ENCODE peak calls at places on chromosomes 6 and 20, in five cellular contexts. D is uterus, C is IMR-90, U is neural progenitor cell, X is lung. M is an unnamed sample.

GRCh38 chr6:47059216-47059885 is 17.2 kb upstream of the ADGRF1 start:
- DNase-seq in D (no peak), C (no peak), U (no peak), X (no peak), M (no peak)

GRCh38 chr6:101595276-101595675 is 201.8 kb downstream of the GRIK2 start:
- DNase-seq in D (no peak), C (peak; percentile 31), U (no peak), X (no peak), M (no peak)

GRCh38 chr20:48156521-48156920 is 371.2 kb upstream of the SULF2 start:
- DNase-seq in D (no peak), C (no peak), U (no peak), X (no peak), M (no peak)

GRCh38 chr6:147204060-147204785 is at the start of gene STXBP5:
- DNase-seq in D (peak; percentile 47), C (peak; percentile 47), U (peak; percentile 69), X (peak; percentile 52), M (no peak)

GRCh38 chr20:33282991-33283555 is at the start of gene BPIFB1:
- DNase-seq in D (no peak), C (no peak), U (no peak), X (no peak), M (no peak)

GRCh38 chr20:4263011-4263410 is 247.7 kb upstream of the RNF24 start:
- DNase-seq in D (no peak), C (no peak), U (no peak), X (no peak), M (no peak)

GRCh38 chr6:170230520-170231390 is 60.1 kb downstream of the DLL1 start:
- DNase-seq in D (no peak), C (no peak), U (no peak), X (no peak), M (no peak)

GRCh38 chr20:10375191-10375590 is 58.8 kb downstream of the MKKS start:
- DNase-seq in D (no peak), C (no peak), U (no peak), X (no peak), M (peak; percentile 51)

GRCh38 chr20:19626896-19627295 is 131.2 kb upstream of the RIN2 start:
- DNase-seq in D (no peak), C (peak; percentile 26), U (no peak), X (no peak), M (no peak)

GRCh38 chr20:14780508-14780907 is 443.1 kb upstream of the FLRT3 start:
- DNase-seq in D (no peak), C (no peak), U (no peak), X (no peak), M (no peak)

GRCh38 chr6:39666706-39667489 is 58.3 kb downstream of the KIF6 start:
- DNase-seq in D (no peak), C (no peak), U (peak; percentile 6), X (no peak), M (no peak)

DNA sequence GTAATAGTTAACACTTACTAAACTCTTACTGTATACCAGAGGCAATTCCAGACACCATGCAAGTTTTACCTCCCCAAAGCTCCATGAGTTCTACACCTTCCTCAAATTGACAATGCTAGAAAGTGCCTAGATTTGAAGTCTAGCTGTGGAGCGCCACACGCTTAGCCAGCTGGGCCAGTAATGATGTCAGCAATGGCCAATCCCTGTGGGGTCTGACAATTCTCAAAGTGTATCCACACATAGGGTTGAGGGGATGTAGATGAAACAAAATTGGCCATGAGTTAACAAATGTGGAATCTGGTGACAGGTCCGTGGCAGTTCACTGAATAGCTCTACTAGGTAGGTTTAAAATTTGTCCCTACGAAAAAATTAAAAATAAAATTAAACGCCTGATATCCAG is 1.3 kb downstream of the ZNF343 start:
- DNase-seq in D (no peak), C (peak; percentile 28), U (no peak), X (no peak), M (no peak)
- H3K4me3 ChIP-seq in D (peak overlapping the region; percentile 85), C (peak overlapping the region; percentile 77), U (no peak overlapping the region), X (no peak overlapping the region), M (peak overlapping the region; percentile 77)

DNA sequence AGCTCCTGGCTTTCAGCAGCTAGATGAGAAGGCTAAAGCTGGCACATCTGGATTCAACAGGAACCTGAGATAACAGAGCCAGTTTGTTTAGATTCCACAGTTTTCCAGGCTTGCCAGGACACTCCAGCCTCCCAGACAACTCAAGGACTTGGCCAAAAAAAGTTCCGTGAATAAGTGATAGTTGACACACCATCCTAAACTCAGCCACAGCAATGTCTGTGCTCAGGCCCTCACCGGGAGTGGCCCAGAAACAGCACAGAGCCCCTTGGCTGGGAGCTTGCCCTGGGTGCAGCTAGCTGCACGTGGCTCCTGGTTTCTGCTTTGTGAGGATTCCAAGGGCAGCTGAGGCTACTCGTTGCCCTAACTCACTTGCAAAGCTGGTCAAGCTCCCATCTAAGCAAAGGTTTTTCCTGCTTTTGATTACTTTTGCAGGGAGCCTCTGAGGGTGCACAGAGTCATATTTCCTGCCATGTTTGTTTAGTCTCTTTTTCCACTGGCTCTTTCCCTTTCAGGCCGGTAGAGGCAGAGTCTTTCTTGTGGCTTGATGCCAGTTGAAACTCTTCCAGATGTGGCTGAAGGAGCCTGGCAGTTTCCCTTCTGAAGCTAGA is 118.3 kb upstream of the ECI2 start:
- DNase-seq in D (no peak), C (peak; percentile 83), U (no peak), X (peak; percentile 51), M (peak; percentile 34)
- TF ChIP-seq CTCF in D (no peak), C (peak; percentile 69), U (no peak), X (peak; percentile 18), M (peak; percentile 61)

GRCh38 chr6:123769431-123769830 is 34.2 kb upstream of the NKAIN2 start:
- DNase-seq in D (no peak), C (no peak), U (no peak), X (no peak), M (no peak)

GRCh38 chr6:123768939-123769338 is 34.7 kb upstream of the NKAIN2 start:
- DNase-seq in D (no peak), C (no peak), U (no peak), X (no peak), M (no peak)

GRCh38 chr6:123770247-123770949 is 33.3 kb upstream of the NKAIN2 start:
- DNase-seq in D (no peak), C (no peak), U (no peak), X (no peak), M (no peak)

GRCh38 chr6:123771126-123771525 is 32.5 kb upstream of the NKAIN2 start:
- DNase-seq in D (no peak), C (no peak), U (no peak), X (no peak), M (no peak)
- H3K4me3 ChIP-seq in D (no peak overlapping the region), C (no peak overlapping the region), U (no peak overlapping the region), X (no peak overlapping the region), M (no peak overlapping the region)

DNA sequence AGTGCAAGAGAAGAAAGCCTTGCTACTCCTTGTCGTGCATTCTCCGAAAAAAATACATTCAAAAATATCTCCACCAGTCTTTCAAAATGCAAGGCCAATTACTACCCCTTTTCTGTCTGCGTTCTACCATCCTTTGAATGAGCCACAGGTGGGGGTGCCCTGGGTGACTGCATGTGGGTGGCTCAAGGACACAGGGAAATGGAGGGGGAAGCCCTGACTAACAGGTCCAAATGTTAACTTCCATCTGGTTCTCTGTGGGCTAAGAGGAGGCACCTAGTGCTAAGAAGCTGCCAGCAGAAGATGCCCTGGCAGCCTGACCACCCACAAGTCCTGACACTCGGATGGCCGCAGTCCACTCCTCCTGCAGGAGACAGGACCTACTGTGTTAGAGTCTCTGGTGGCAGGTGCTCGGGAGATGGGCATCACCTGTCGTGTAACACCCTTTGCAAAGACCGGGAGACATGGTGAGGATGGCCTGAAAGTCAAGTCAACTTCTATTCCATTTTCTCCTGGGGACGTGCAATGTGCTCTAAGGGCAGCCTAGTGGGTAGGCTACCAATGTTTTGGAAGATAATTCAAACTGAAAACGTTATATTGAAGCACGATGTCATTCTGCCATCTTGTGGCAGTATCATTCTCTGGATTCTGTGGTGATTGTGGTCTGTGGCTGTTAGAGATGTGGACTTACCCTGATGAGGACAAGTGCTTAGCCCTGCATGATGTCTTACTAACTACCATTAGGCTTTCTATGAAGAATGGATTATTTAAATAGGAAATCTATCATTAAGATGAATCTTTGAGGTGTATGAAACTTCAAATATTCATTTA is 27.4 kb upstream of the IGF2R start:
- DNase-seq in D (no peak), C (peak; percentile 57), U (peak; percentile 8), X (no peak), M (peak; percentile 29)
- TF ChIP-seq CTCF in D (peak; percentile 29), C (peak; percentile 68), U (peak; percentile 39), X (peak; percentile 23), M (peak; percentile 35)

GRCh38 chr6:37647765-37648085 is 50.0 kb downstream of the MDGA1 start:
- DNase-seq in D (no peak), C (no peak), U (no peak), X (no peak), M (no peak)

GRCh38 chr6:37646097-37646864 is 51.4 kb downstream of the MDGA1 start:
- DNase-seq in D (no peak), C (no peak), U (no peak), X (no peak), M (no peak)

GRCh38 chr6:37650071-37650481 is 47.6 kb downstream of the MDGA1 start:
- DNase-seq in D (no peak), C (no peak), U (peak; percentile 78), X (no peak), M (no peak)

GRCh38 chr6:37646986-37647764 is 50.5 kb downstream of the MDGA1 start:
- DNase-seq in D (no peak), C (no peak), U (no peak), X (no peak), M (no peak)

GRCh38 chr6:37648465-37649330 is 49.0 kb downstream of the MDGA1 start:
- DNase-seq in D (no peak), C (no peak), U (peak; percentile 79), X (no peak), M (no peak)
- H3K4me3 ChIP-seq in D (no peak overlapping the region), C (no peak overlapping the region), U (peak overlapping the region; percentile 24), X (no peak overlapping the region), M (no peak overlapping the region)

GRCh38 chr6:45421700-45422540 is 44.2 kb upstream of the SUPT3H start:
- DNase-seq in D (peak; percentile 47), C (peak; percentile 67), U (peak; percentile 80), X (peak; percentile 48), M (no peak)
- TF ChIP-seq CTCF in D (no peak), C (peak; percentile 38), U (peak; percentile 11), X (no peak), M (peak; percentile 24)

GRCh38 chr20:11894072-11894471 is 23.6 kb upstream of the BTBD3 start:
- DNase-seq in D (no peak), C (no peak), U (no peak), X (no peak), M (no peak)
- H3K4me3 ChIP-seq in D (no peak overlapping the region), C (no peak overlapping the region), U (no peak overlapping the region), X (no peak overlapping the region), M (no peak overlapping the region)